ENCODE peak calls at places on chromosomes 5 and 9, in eight cellular contexts. Y, Q, G, P, D, E, M and V are unnamed samples.

GRCh38 chr5:74464512-74465209 is 175.9 kb downstream of the ENC1 start:
- DNase-seq in M (peak; percentile 70), D (peak; percentile 39), P (no peak), E (no peak), Q (no peak), Y (no peak), G (no peak), V (no peak)

GRCh38 chr9:89612566-89613278 is 7.9 kb downstream of the GADD45G start:
- DNase-seq in D (no peak), G (no peak), M (no peak), E (no peak), Y (no peak), P (no peak), Q (no peak), V (no peak)

GRCh38 chr5:9059920-9060691 is 485.8 kb downstream of the SEMA5A start:
- DNase-seq in G (no peak), D (peak; percentile 99), Y (peak; percentile 53), E (no peak), P (no peak), Q (no peak), M (peak; percentile 89), V (no peak)

GRCh38 chr5:168681556-168682183 is 102.5 kb upstream of the PANK3 start:
- DNase-seq in Q (peak; percentile 87), M (peak; percentile 80), E (no peak), G (no peak), D (peak; percentile 82), Y (peak; percentile 63), P (peak; percentile 64), V (no peak)

GRCh38 chr5:116478461-116478860 is 96.2 kb downstream of the SEMA6A start:
- DNase-seq in Y (no peak), M (no peak), E (no peak), P (no peak), Q (no peak), G (no peak), D (no peak), V (no peak)

GRCh38 chr9:136295055-136295454 is 8.8 kb downstream of the CCDC187 start:
- DNase-seq in P (no peak), Q (no peak), M (no peak), D (no peak), G (no peak), Y (no peak), E (no peak), V (no peak)

GRCh38 chr5:55603947-55604346 is 69.2 kb upstream of the PLPP1 start:
- DNase-seq in G (no peak), Q (no peak), E (peak; percentile 67), D (peak; percentile 77), Y (peak; percentile 50), P (no peak), M (peak; percentile 74), V (peak; percentile 13)

GRCh38 chr5:142356716-142357468 is 32.1 kb upstream of the SPRY4 start:
- DNase-seq in Q (peak; percentile 96), D (peak; percentile 95), G (peak; percentile 82), M (peak; percentile 96), E (peak; percentile 66), Y (peak; percentile 94), P (peak; percentile 89), V (peak; percentile 82)

GRCh38 chr5:168747987-168748777 is 169.0 kb upstream of the PANK3 start:
- DNase-seq in D (peak; percentile 43), Q (no peak), M (peak; percentile 11), G (peak; percentile 41), Y (peak; percentile 71), P (no peak), E (no peak), V (peak; percentile 71)

GRCh38 chr9:126638571-126639132 is 24.9 kb downstream of the LMX1B start:
- DNase-seq in G (no peak), D (peak; percentile 9), M (no peak), Y (no peak), Q (no peak), P (no peak), E (no peak), V (no peak)

GRCh38 chr9:136881691-136882108 is 4.6 kb upstream of the TRAF2 start:
- DNase-seq in P (no peak), D (peak; percentile 57), Q (no peak), Y (peak; percentile 63), M (peak; percentile 44), G (peak; percentile 59), E (no peak), V (no peak)

GRCh38 chr9:130074391-130075115 is 20.8 kb downstream of the GPR107 start:
- DNase-seq in Y (peak; percentile 13), E (no peak), G (no peak), Q (no peak), M (peak; percentile 60), P (no peak), D (no peak), V (no peak)

GRCh38 chr5:17024686-17025180 is 88.6 kb upstream of the MYO10 start:
- DNase-seq in Q (no peak), P (no peak), G (no peak), E (no peak), Y (peak; percentile 51), M (peak; percentile 44), D (peak; percentile 72), V (no peak)

GRCh38 chr5:14812166-14812565 is 59.4 kb downstream of the ANKH start:
- DNase-seq in D (no peak), Q (no peak), Y (no peak), G (no peak), M (no peak), P (no peak), E (no peak), V (peak; percentile 49)

GRCh38 chr5:75611324-75612210 is at the start of gene ANKDD1B:
- DNase-seq in P (peak; percentile 26), Y (peak; percentile 49), G (no peak), D (peak; percentile 59), Q (peak; percentile 81), M (peak; percentile 57), E (peak; percentile 2), V (no peak)

GRCh38 chr5:170757182-170757601 is 26.3 kb upstream of the GABRP start:
- DNase-seq in E (no peak), D (peak; percentile 49), Q (no peak), Y (no peak), M (peak; percentile 34), G (no peak), P (peak; percentile 38), V (no peak)

GRCh38 chr9:74498616-74499095 is 1.5 kb downstream of the RORB start:
- DNase-seq in P (no peak), D (peak; percentile 23), G (no peak), E (no peak), Q (peak; percentile 74), Y (peak; percentile 34), M (no peak), V (no peak)

GRCh38 chr5:131379723-131380122 is 115.9 kb downstream of the CDC42SE2 start:
- DNase-seq in D (no peak), Y (peak; percentile 85), Q (no peak), G (peak; percentile 35), P (no peak), M (peak; percentile 95), E (no peak), V (peak; percentile 92)

GRCh38 chr5:73299017-73299630 is 126.1 kb downstream of the TMEM174 start:
- DNase-seq in P (no peak), G (no peak), Y (peak; percentile 66), E (no peak), M (no peak), Q (no peak), D (peak; percentile 72), V (no peak)

GRCh38 chr9:87263291-87263690 is 234.4 kb upstream of the DAPK1 start:
- DNase-seq in P (no peak), E (no peak), M (no peak), Y (peak; percentile 36), D (no peak), G (no peak), Q (no peak), V (no peak)

GRCh38 chr5:59535561-59535960 is 358.0 kb downstream of the PDE4D start:
- DNase-seq in E (no peak), G (no peak), M (no peak), D (no peak), P (no peak), Y (no peak), Q (no peak), V (no peak)

GRCh38 chr9:34493972-34494535 is 28.7 kb downstream of the ENHO start:
- DNase-seq in Y (peak; percentile 51), G (no peak), E (no peak), Q (no peak), M (peak; percentile 70), P (peak; percentile 41), D (peak; percentile 71), V (peak; percentile 38)

GRCh38 chr5:98827161-98827560 is 53.7 kb downstream of the RGMB start:
- DNase-seq in D (peak; percentile 65), Y (peak; percentile 33), Q (no peak), E (no peak), P (no peak), G (no peak), M (peak; percentile 73), V (peak; percentile 60)

GRCh38 chr5:137566118-137566541 is 67.0 kb upstream of the SPOCK1 start:
- DNase-seq in P (no peak), M (peak; percentile 53), D (peak; percentile 61), G (no peak), E (no peak), Y (peak; percentile 72), Q (no peak), V (no peak)

GRCh38 chr5:138491669-138492551 is 26.6 kb downstream of the EGR1 start:
- DNase-seq in E (peak; percentile 93), Y (peak; percentile 96), P (peak; percentile 90), G (peak; percentile 81), D (peak; percentile 97), M (peak; percentile 90), Q (peak; percentile 97), V (peak; percentile 58)

GRCh38 chr5:151216781-151217180 is 7.1 kb downstream of the CCDC69 start:
- DNase-seq in G (no peak), Q (peak; percentile 5), M (no peak), P (no peak), Y (no peak), E (no peak), D (no peak), V (no peak)

GRCh38 chr5:111447099-111447498 is 65.2 kb downstream of the STARD4 start:
- DNase-seq in M (no peak), P (no peak), Q (no peak), G (no peak), E (no peak), D (peak; percentile 42), Y (no peak), V (no peak)

GRCh38 chr5:21236104-21236503 is 1248.1 kb upstream of the CDH18 start:
- DNase-seq in M (no peak), D (no peak), Q (no peak), E (no peak), P (no peak), G (no peak), Y (no peak), V (no peak)

GRCh38 chr9:127796899-127797370 is 5.7 kb upstream of the FPGS start:
- DNase-seq in P (no peak), Q (no peak), E (no peak), M (no peak), G (no peak), Y (no peak), D (no peak), V (no peak)

GRCh38 chr5:128538249-128539037 is 398 bp upstream of the FBN2 start:
- DNase-seq in P (peak; percentile 76), M (peak; percentile 91), Q (peak; percentile 86), G (no peak), D (peak; percentile 79), E (no peak), Y (peak; percentile 85), V (no peak)

GRCh38 chr5:31066655-31067328 is 126.7 kb upstream of the CDH6 start:
- DNase-seq in Q (no peak), E (no peak), P (no peak), M (peak; percentile 66), D (peak; percentile 48), G (no peak), Y (no peak), V (no peak)

GRCh38 chr9:74073897-74074296 is 423.2 kb upstream of the RORB start:
- DNase-seq in G (no peak), M (no peak), Y (no peak), D (no peak), Q (no peak), E (no peak), P (no peak), V (no peak)

GRCh38 chr5:35153375-35153932 is 76.8 kb downstream of the PRLR start:
- DNase-seq in M (no peak), Q (no peak), G (no peak), Y (no peak), E (no peak), D (no peak), P (no peak), V (no peak)

GRCh38 chr5:140591747-140592372 is 27.2 kb downstream of the SLC35A4 start:
- DNase-seq in Q (no peak), G (no peak), E (no peak), D (peak; percentile 79), P (no peak), Y (peak; percentile 35), M (peak; percentile 66), V (no peak)